ENCODE peak calls at places on chromosomes 11 and 22, in four cellular contexts. U is upper lobe of right lung, R is AG04450, A is Peyer's patch. J is an unnamed sample. For H3K27me3, the result is how much of the 10 kb centered on the place peaks cover.

GRCh38 chr11:45880772-45881570 is 4.5 kb upstream of the MAPK8IP1 start:
- DNase-seq in U (no peak), R (no peak), A (no peak), J (no peak)

GRCh38 chr11:75148436-75148983 is 2.4 kb upstream of the SLCO2B1 start:
- DNase-seq in R (no peak), A (no peak), U (peak), J (no peak)

GRCh38 chr11:1500466-1501420 is 14.2 kb upstream of the MOB2 start:
- DNase-seq in A (no peak), R (no peak), U (peak), J (no peak)

GRCh38 chr11:26655287-26655686 is 66.6 kb downstream of the SLC5A12 start:
- DNase-seq in A (no peak), R (no peak), U (no peak), J (no peak)

GRCh38 chr11:60634151-60634550 is 65.3 kb upstream of the MS4A8 start:
- DNase-seq in R (no peak), A (no peak), U (no peak), J (no peak)

GRCh38 chr22:31241200-31241599 is 29.1 kb downstream of the LIMK2 start:
- DNase-seq in U (no peak), A (no peak), R (no peak), J (no peak)

GRCh38 chr11:95338430-95338991 is 107.5 kb upstream of the SESN3 start:
- DNase-seq in U (peak), R (no peak), A (peak), J (no peak)

GRCh38 chr11:72589802-72590761 is 84.1 kb downstream of the PDE2A start:
- DNase-seq in U (peak), R (no peak), A (peak), J (peak)

GRCh38 chr22:22403771-22404170 is 104.8 kb downstream of the ZNF280B start:
- DNase-seq in R (no peak), A (no peak), U (no peak), J (no peak)

GRCh38 chr11:111413849-111414248 is 34.8 kb upstream of the POU2AF1 start:
- DNase-seq in A (no peak), U (no peak), R (no peak), J (no peak)

GRCh38 chr11:27390318-27390958 is 27.4 kb upstream of the CCDC34 start:
- DNase-seq in R (no peak), A (no peak), U (no peak), J (no peak)

GRCh38 chr11:55655096-55655495 is 6.9 kb upstream of the OR4C6 start:
- DNase-seq in U (no peak), A (no peak), R (no peak), J (no peak)

GRCh38 chr22:19463491-19464469 is 15.2 kb downstream of the UFD1 start:
- DNase-seq in U (no peak), R (peak), A (no peak), J (no peak)

GRCh38 chr22:46024136-46024840 is 47.3 kb upstream of the WNT7B start:
- DNase-seq in R (no peak), U (no peak), A (no peak), J (no peak)

GRCh38 chr11:76030973-76031590 is 175.2 kb downstream of the WNT11 start:
- DNase-seq in U (no peak), R (no peak), A (no peak), J (no peak)

GRCh38 chr11:104164028-104164520 is at the start of gene PDGFD:
- DNase-seq in A (peak), U (peak), R (peak), J (no peak)

GRCh38 chr11:1204381-1205101 is 18.3 kb upstream of the MUC5B start:
- DNase-seq in A (no peak), U (peak), R (no peak), J (no peak)

GRCh38 chr11:124225471-124225870 is 15.4 kb upstream of the OR8G1 start:
- DNase-seq in R (no peak), U (no peak), A (no peak), J (no peak)

GRCh38 chr11:102495161-102496042 is 35.1 kb downstream of the MMP7 start:
- DNase-seq in A (no peak), U (no peak), R (peak), J (no peak)

GRCh38 chr22:29470159-29470855 is 9.7 kb upstream of the NEFH start:
- DNase-seq in U (peak), A (peak), R (no peak), J (peak)

GRCh38 chr11:29914203-29914930 is 102.5 kb downstream of the KCNA4 start:
- DNase-seq in R (no peak), U (no peak), A (no peak), J (no peak)

GRCh38 chr11:69588270-69588669 is 52.7 kb upstream of the CCND1 start:
- DNase-seq in U (no peak), A (no peak), R (peak), J (no peak)

GRCh38 chr11:90556612-90557011 is 333.8 kb upstream of the CHORDC1 start:
- DNase-seq in A (no peak), R (no peak), U (no peak), J (no peak)
- TF ChIP-seq CTCF in A (no peak), R (no peak), U (no peak), J (no peak)

GRCh38 chr22:32396255-32396654 is 15.8 kb downstream of the RTCB start:
- DNase-seq in A (no peak), U (no peak), R (no peak), J (no peak)
- H3K27ac ChIP-seq in A (no peak), U (no peak), R (no peak), J (no peak)

DNA sequence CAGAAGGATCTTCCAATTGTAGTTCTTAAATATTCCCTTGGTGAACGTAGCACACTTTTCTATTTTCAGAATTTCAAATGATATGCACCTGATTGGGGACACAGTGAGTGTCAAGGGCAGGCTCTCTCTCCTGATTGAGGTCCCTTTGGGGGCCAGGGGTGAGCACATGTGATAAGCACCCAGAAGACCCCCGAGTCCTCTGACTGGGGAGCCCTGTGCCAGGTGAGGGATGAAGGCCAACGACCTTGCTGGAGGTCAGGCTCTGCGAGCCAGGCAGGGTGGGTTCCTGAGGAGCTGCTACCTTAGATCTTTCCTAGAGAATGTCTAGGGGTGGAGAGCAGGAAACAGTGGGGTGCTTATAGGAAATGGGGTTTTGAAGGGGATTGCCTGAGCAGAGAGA is 1253.9 kb downstream of the BRD1 start:
- DNase-seq in U (no peak), R (no peak), A (no peak), J (no peak)
- H3K27me3 ChIP-seq in U (under half), R (under half), A (under half), J (under half)

DNA sequence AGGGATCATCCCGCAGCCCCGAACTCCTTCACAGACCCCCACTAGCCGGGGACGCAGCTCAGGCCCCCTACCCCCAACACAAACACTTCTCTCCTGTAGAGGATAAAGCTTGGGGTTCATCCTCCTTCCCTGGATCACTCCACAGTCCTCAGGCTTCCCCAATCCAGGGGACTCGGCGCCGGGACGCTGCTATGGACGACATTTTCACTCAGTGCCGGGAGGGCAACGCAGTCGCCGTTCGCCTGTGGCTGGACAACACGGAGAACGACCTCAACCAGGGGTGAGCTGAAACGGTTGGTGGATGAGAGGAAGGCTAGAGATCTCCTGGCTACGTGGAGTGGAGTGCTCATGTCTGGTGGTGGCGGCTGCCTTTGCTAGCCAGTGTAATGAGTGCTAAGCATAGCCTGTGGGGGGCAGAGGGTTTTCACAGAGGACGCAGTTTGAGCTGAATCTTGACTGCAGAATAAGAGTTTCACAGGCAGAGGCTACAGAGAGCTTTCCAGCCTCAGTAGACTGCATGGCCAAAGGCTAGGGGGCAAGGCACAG is 580 bp downstream of the ILK start:
- DNase-seq in A (peak), R (no peak), U (no peak), J (peak)
- TF ChIP-seq CTCF in A (no peak), R (peak), U (peak), J (no peak)

GRCh38 chr22:43331698-43332097 is 11.5 kb downstream of the SCUBE1 start:
- DNase-seq in R (no peak), U (no peak), A (no peak), J (no peak)
- H3K27ac ChIP-seq in R (no peak), U (no peak), A (no peak), J (no peak)

DNA sequence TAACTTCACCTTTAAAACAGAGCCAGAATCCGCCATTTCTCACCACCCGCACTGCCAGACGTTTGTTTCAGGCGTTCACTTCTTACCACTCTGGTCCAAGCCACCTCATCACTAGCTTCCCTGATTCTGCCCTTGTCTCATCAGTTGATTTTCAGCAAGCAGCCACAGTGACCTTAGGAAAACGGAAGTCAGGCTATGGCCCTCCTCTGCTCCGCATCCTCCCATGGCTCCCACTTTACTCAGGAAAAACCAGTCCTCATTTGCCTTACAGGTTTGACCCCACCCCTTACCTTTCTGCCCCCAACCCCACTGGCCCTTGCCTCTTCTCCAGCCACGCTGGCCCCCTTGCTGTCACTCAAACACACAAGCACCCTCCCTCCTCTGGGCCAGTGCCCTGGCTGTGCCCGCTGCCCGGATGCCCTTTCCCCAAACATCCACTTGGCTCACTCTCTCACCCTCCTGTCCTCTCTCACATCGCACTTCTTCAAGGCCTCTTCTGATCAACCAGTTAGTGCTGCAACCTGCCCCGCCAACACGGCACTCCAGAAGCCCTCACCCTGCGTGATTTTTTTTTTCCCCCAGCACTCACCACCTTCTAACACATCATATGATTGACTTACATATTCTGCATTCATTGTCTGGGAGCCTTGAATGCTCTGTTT is 18.9 kb downstream of the TPST2 start:
- DNase-seq in A (no peak), U (no peak), R (no peak), J (no peak)
- H3K27me3 ChIP-seq in A (under half), U (under half), R (under half), J (under half)

GRCh38 chr11:61959678-61960077 is 7.8 kb downstream of the FTH1 start:
- DNase-seq in R (no peak), A (no peak), U (peak), J (no peak)
- TF ChIP-seq CTCF in R (no peak), A (no peak), U (no peak), J (no peak)

GRCh38 chr22:38172016-38172431 is 9.6 kb downstream of the PLA2G6 start:
- DNase-seq in A (no peak), R (no peak), U (no peak), J (no peak)

GRCh38 chr22:38174626-38175025 is 7.0 kb downstream of the PLA2G6 start:
- DNase-seq in A (no peak), R (no peak), U (no peak), J (no peak)

GRCh38 chr22:38173156-38173906 is 8.3 kb downstream of the PLA2G6 start:
- DNase-seq in A (no peak), U (no peak), R (no peak), J (no peak)

GRCh38 chr22:38170469-38170868 is 11.2 kb downstream of the PLA2G6 start:
- DNase-seq in U (no peak), R (no peak), A (no peak), J (no peak)

DNA sequence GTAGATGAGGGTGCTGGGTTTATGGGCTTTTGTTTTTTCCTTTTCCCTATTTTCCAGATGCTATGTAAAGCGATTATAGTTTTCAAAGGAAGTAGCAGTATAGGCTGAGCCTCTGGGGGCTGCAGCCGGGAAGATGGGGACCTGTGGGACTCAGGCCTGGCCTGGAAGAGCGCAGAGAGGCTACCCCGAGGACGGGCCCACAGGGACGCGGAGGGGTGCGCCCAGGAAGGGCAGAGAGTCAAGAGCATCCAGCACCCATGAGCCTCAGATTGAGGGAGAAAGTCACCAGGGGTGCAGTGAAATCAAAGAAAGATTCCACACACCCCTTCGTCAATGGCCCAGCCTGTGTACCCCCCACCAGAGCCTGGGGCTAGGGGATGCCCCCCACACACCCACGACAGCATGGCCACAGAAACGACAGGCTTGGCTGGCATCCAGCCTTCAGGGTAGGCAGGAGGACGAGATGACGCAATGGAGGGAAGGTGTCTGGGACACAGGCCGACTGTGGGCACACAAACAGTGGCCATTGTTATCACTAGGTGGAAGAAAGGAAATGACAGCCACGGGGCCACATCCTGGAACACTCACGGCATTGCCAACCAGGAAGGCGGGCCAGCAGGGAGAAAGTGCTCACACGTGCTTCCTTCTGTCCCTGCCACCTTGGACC is 9.0 kb downstream of the PLA2G6 start:
- DNase-seq in R (no peak), U (peak), A (no peak), J (no peak)
- H3K27ac ChIP-seq in R (peak), U (peak), A (no peak), J (no peak)